ENCODE peak calls at places on chromosomes 16 and 17, in eight cellular contexts. Y is stimulated activated CD4-positive, alpha-beta T cell treated with anti-CD3 and anti-CD28 coated beads, Interleukin-1b, Interleukin-23, amount 100 ng/mL, for 4 hours; W is T-helper 1 cell; Q is SHP77; R is GM12891; J is RWPE1; P is GDM1; K is Daoy. E is an unnamed sample.

GRCh38 chr17:4739122-4740024 is at the start of the genes CXCL16 and ZMYND15:
- DNase-seq in Y (peak), W (peak), Q (peak), R (peak), J (peak), P (no peak), K (peak), E (peak)

GRCh38 chr17:38572665-38573365 is 32.9 kb downstream of the SRCIN1 start:
- DNase-seq in Y (no peak), W (no peak), Q (peak), R (peak), J (no peak), P (no peak), K (peak), E (no peak)

GRCh38 chr17:80977172-80977571 is 14.5 kb upstream of the CHMP6 start:
- DNase-seq in Y (no peak), W (no peak), Q (no peak), R (no peak), J (no peak), P (no peak), K (no peak), E (no peak)

GRCh38 chr17:41544497-41544896 is 16.4 kb upstream of the KRT19 start:
- DNase-seq in Y (no peak), W (no peak), Q (no peak), R (no peak), J (no peak), P (no peak), K (no peak), E (no peak)

GRCh38 chr17:35817196-35817595 is 7.9 kb downstream of the TAF15 start:
- DNase-seq in Y (no peak), W (no peak), Q (no peak), R (no peak), J (no peak), P (no peak), K (no peak), E (no peak)

GRCh38 chr16:89727406-89728120 is 6.2 kb downstream of the ZNF276 start:
- DNase-seq in Y (no peak), W (no peak), Q (no peak), R (no peak), J (no peak), P (no peak), K (no peak), E (no peak)

GRCh38 chr17:44531019-44531418 is 26.3 kb upstream of the FZD2 start:
- DNase-seq in Y (no peak), W (no peak), Q (no peak), R (no peak), J (no peak), P (no peak), K (no peak), E (no peak)

GRCh38 chr16:48381201-48381600 is 4.0 kb downstream of the SIAH1 start:
- DNase-seq in Y (no peak), W (no peak), Q (no peak), R (no peak), J (no peak), P (no peak), K (no peak), E (no peak)

GRCh38 chr16:54398986-54399385 is 112.4 kb upstream of the IRX3 start:
- DNase-seq in Y (no peak), W (no peak), Q (no peak), R (no peak), J (no peak), P (no peak), K (no peak), E (no peak)

GRCh38 chr16:71350821-71351557 is 7.5 kb upstream of the CALB2 start:
- DNase-seq in Y (no peak), W (no peak), Q (no peak), R (no peak), J (no peak), P (no peak), K (no peak), E (no peak)

GRCh38 chr17:80831481-80831880 is 160.2 kb upstream of the CHMP6 start:
- DNase-seq in Y (no peak), W (no peak), Q (no peak), R (no peak), J (no peak), P (no peak), K (no peak), E (no peak)

GRCh38 chr17:57211543-57211942 is 44.8 kb upstream of the MSI2 start:
- DNase-seq in Y (no peak), W (no peak), Q (peak), R (no peak), J (peak), P (no peak), K (peak), E (no peak)

GRCh38 chr16:83420206-83420760 is 387.5 kb upstream of the HSBP1 start:
- DNase-seq in Y (no peak), W (no peak), Q (no peak), R (no peak), J (no peak), P (no peak), K (peak), E (no peak)

GRCh38 chr16:84379731-84380369 is 11.5 kb downstream of the ATP2C2 start:
- DNase-seq in Y (no peak), W (no peak), Q (no peak), R (no peak), J (no peak), P (no peak), K (no peak), E (no peak)

GRCh38 chr16:66899310-66899944 is 19.1 kb downstream of the PDP2 start:
- DNase-seq in Y (no peak), W (no peak), Q (no peak), R (no peak), J (no peak), P (no peak), K (no peak), E (no peak)

GRCh38 chr17:82570282-82570681 is 50.8 kb downstream of the FOXK2 start:
- DNase-seq in Y (no peak), W (no peak), Q (no peak), R (no peak), J (no peak), P (no peak), K (no peak), E (no peak)

GRCh38 chr17:76544123-76544915 is 4.5 kb downstream of the PRCD start:
- DNase-seq in Y (no peak), W (no peak), Q (no peak), R (no peak), J (no peak), P (no peak), K (no peak), E (no peak)

GRCh38 chr16:8945626-8946296 is 17.9 kb downstream of the USP7 start:
- DNase-seq in Y (no peak), W (no peak), Q (no peak), R (no peak), J (no peak), P (no peak), K (no peak), E (no peak)

GRCh38 chr17:35119370-35120185 is at the start of gene RAD51D:
- DNase-seq in Y (peak), W (peak), Q (peak), R (peak), J (peak), P (peak), K (peak), E (peak)

E was measured in memory B cell.